ENCODE peak calls at places on chromosomes 5 and 9, in ten cellular contexts. M is activated CD8-positive, alpha-beta memory T cell treated with anti-CD3 and anti-CD28 coated beads, Interleukin-2, amount 50 U/mL, for 48 hours; T is stimulated activated CD4-positive, alpha-beta T cell treated with anti-CD3 and anti-CD28 coated beads, TNF-alpha, amount 100 ng/mL, for 4 hours; N is retina; L is choroid plexus epithelial cell; A is sciatic nerve; P is renal cortical epithelial cell; X is activated CD4-positive, alpha-beta T cell treated with anti-CD3 and anti-CD28 coated beads for 1 hour; I is keratinocyte; R is HCT116. U is an unnamed sample.

GRCh38 chr9:123359106-123359505 is 3.1 kb downstream of the CRB2 start:
- DNase-seq in P (no peak), I (no peak), R (no peak), N (no peak), A (no peak), T (no peak), M (no peak), L (no peak), X (no peak), U (no peak)

GRCh38 chr5:93602261-93603149 is 19.5 kb downstream of the NR2F1 start:
- DNase-seq in X (no peak), L (peak; percentile 64), P (no peak), R (no peak), I (no peak), M (no peak), N (peak; percentile 88), A (no peak), T (no peak), U (peak; percentile 84)

GRCh38 chr9:12604154-12604825 is 88.9 kb upstream of the TYRP1 start:
- DNase-seq in T (no peak), M (no peak), X (no peak), R (no peak), I (no peak), A (no peak), P (peak; percentile 91), L (peak; percentile 33), N (no peak), U (no peak)

GRCh38 chr5:60352992-60353391 is 347.0 kb downstream of the DEPDC1B start:
- DNase-seq in N (no peak), P (no peak), M (no peak), R (no peak), X (no peak), I (no peak), L (no peak), T (no peak), A (no peak), U (no peak)

GRCh38 chr9:125690679-125691078 is 16.3 kb downstream of the MAPKAP1 start:
- DNase-seq in I (no peak), N (no peak), A (no peak), M (no peak), T (no peak), P (no peak), R (no peak), X (no peak), L (no peak), U (no peak)

GRCh38 chr9:120610975-120611689 is 31.2 kb upstream of the CDK5RAP2 start:
- DNase-seq in X (no peak), T (no peak), N (no peak), M (no peak), A (no peak), I (peak; percentile 76), P (peak; percentile 55), R (no peak), L (peak; percentile 39), U (peak; percentile 7)

GRCh38 chr9:20597862-20598261 is 24.4 kb downstream of the MLLT3 start:
- DNase-seq in M (no peak), T (no peak), N (no peak), A (no peak), I (no peak), L (peak; percentile 26), P (no peak), R (no peak), X (no peak), U (no peak)

GRCh38 chr5:83414601-83415000 is 56.9 kb upstream of the VCAN start:
- DNase-seq in T (no peak), N (no peak), P (no peak), L (no peak), A (no peak), I (no peak), X (no peak), M (no peak), R (no peak), U (no peak)

GRCh38 chr9:135536166-135536565 is 9.8 kb upstream of the OBP2A start:
- DNase-seq in R (no peak), A (peak; percentile 10), L (peak; percentile 83), T (no peak), P (no peak), M (peak; percentile 32), N (no peak), I (no peak), X (no peak), U (no peak)